ENCODE peak calls at places on chromosomes 1 and 21, in eight cellular contexts. One of them, this sample, is unnamed.

GRCh38 chr1:184646824-184647223 is 107.8 kb downstream of the EDEM3 start:
- ATAC-seq in GM23338: no peak
- ATAC-seq in GM12878: no peak
- ATAC-seq in K562: no peak
- ATAC-seq in upper lobe of left lung: no peak
- ATAC-seq in HCT116: no peak
- ATAC-seq in Panc1: no peak
- ATAC-seq in HepG2: no peak
- ATAC-seq in this sample: peak; percentile 14

GRCh38 chr1:114466334-114467014 is 44.5 kb downstream of the TRIM33 start:
- ATAC-seq in GM23338: peak; percentile 79
- ATAC-seq in GM12878: peak; percentile 61
- ATAC-seq in K562: peak; percentile 74
- ATAC-seq in upper lobe of left lung: no peak
- ATAC-seq in HCT116: peak; percentile 49
- ATAC-seq in Panc1: no peak
- ATAC-seq in HepG2: peak; percentile 81
- ATAC-seq in this sample: no peak

GRCh38 chr1:25462732-25463131 is 32.0 kb downstream of the MACO1 start:
- ATAC-seq in GM23338: no peak
- ATAC-seq in GM12878: no peak
- ATAC-seq in K562: peak; percentile 24
- ATAC-seq in upper lobe of left lung: no peak
- ATAC-seq in HCT116: no peak
- ATAC-seq in Panc1: no peak
- ATAC-seq in HepG2: no peak
- ATAC-seq in this sample: no peak

GRCh38 chr1:203186446-203187305 is at the start of gene CHI3L1:
- ATAC-seq in GM23338: peak; percentile 78
- ATAC-seq in GM12878: no peak
- ATAC-seq in K562: peak; percentile 20
- ATAC-seq in upper lobe of left lung: peak; percentile 50
- ATAC-seq in HCT116: peak; percentile 41
- ATAC-seq in Panc1: no peak
- ATAC-seq in HepG2: no peak
- ATAC-seq in this sample: no peak

GRCh38 chr1:20250346-20250989 is 40.2 kb upstream of the VWA5B1 start:
- ATAC-seq in GM23338: no peak
- ATAC-seq in GM12878: peak; percentile 68
- ATAC-seq in K562: no peak
- ATAC-seq in upper lobe of left lung: peak; percentile 53
- ATAC-seq in HCT116: no peak
- ATAC-seq in Panc1: peak; percentile 86
- ATAC-seq in HepG2: peak; percentile 89
- ATAC-seq in this sample: peak; percentile 58

GRCh38 chr1:25673962-25674928 is 57.7 kb downstream of the MAN1C1 start:
- ATAC-seq in GM23338: peak; percentile 37
- ATAC-seq in GM12878: no peak
- ATAC-seq in K562: peak; percentile 55
- ATAC-seq in upper lobe of left lung: no peak
- ATAC-seq in HCT116: peak; percentile 60
- ATAC-seq in Panc1: no peak
- ATAC-seq in HepG2: no peak
- ATAC-seq in this sample: no peak

GRCh38 chr1:112144738-112145426 is 155.4 kb upstream of the KCND3 start:
- ATAC-seq in GM23338: no peak
- ATAC-seq in GM12878: no peak
- ATAC-seq in K562: no peak
- ATAC-seq in upper lobe of left lung: no peak
- ATAC-seq in HCT116: no peak
- ATAC-seq in Panc1: no peak
- ATAC-seq in HepG2: no peak
- ATAC-seq in this sample: no peak

GRCh38 chr21:46545363-46545762 is 59.5 kb downstream of the S100B start:
- ATAC-seq in GM23338: no peak
- ATAC-seq in GM12878: no peak
- ATAC-seq in K562: no peak
- ATAC-seq in upper lobe of left lung: no peak
- ATAC-seq in HCT116: no peak
- ATAC-seq in Panc1: no peak
- ATAC-seq in HepG2: no peak
- ATAC-seq in this sample: no peak

GRCh38 chr1:60033066-60033465 is 40.5 kb downstream of the C1orf87 start:
- ATAC-seq in GM23338: no peak
- ATAC-seq in GM12878: no peak
- ATAC-seq in K562: no peak
- ATAC-seq in upper lobe of left lung: no peak
- ATAC-seq in HCT116: no peak
- ATAC-seq in Panc1: no peak
- ATAC-seq in HepG2: no peak
- ATAC-seq in this sample: no peak

GRCh38 chr21:34279883-34280282 is 83.9 kb upstream of the KCNE2 start:
- ATAC-seq in GM23338: no peak
- ATAC-seq in GM12878: no peak
- ATAC-seq in K562: no peak
- ATAC-seq in upper lobe of left lung: no peak
- ATAC-seq in HCT116: no peak
- ATAC-seq in Panc1: no peak
- ATAC-seq in HepG2: no peak
- ATAC-seq in this sample: no peak

GRCh38 chr21:39454949-39455668 is 3.3 kb downstream of the SH3BGR start:
- ATAC-seq in GM23338: no peak
- ATAC-seq in GM12878: peak; percentile 20
- ATAC-seq in K562: peak; percentile 41
- ATAC-seq in upper lobe of left lung: no peak
- ATAC-seq in HCT116: no peak
- ATAC-seq in Panc1: peak; percentile 21
- ATAC-seq in HepG2: peak; percentile 38
- ATAC-seq in this sample: no peak

GRCh38 chr1:65992160-65993046 is 199.7 kb downstream of the PDE4B start:
- ATAC-seq in GM23338: no peak
- ATAC-seq in GM12878: no peak
- ATAC-seq in K562: no peak
- ATAC-seq in upper lobe of left lung: no peak
- ATAC-seq in HCT116: no peak
- ATAC-seq in Panc1: no peak
- ATAC-seq in HepG2: no peak
- ATAC-seq in this sample: no peak

GRCh38 chr21:45228171-45228641 is 59.5 kb downstream of the POFUT2 start:
- ATAC-seq in GM23338: no peak
- ATAC-seq in GM12878: peak; percentile 34
- ATAC-seq in K562: no peak
- ATAC-seq in upper lobe of left lung: peak; percentile 87
- ATAC-seq in HCT116: peak; percentile 87
- ATAC-seq in Panc1: peak; percentile 89
- ATAC-seq in HepG2: no peak
- ATAC-seq in this sample: peak; percentile 74

GRCh38 chr21:30227128-30227527 is 11.2 kb upstream of the CLDN8 start:
- ATAC-seq in GM23338: no peak
- ATAC-seq in GM12878: no peak
- ATAC-seq in K562: no peak
- ATAC-seq in upper lobe of left lung: no peak
- ATAC-seq in HCT116: no peak
- ATAC-seq in Panc1: no peak
- ATAC-seq in HepG2: no peak
- ATAC-seq in this sample: no peak

GRCh38 chr1:17635276-17635675 is 95.8 kb downstream of the ARHGEF10L start:
- ATAC-seq in GM23338: no peak
- ATAC-seq in GM12878: no peak
- ATAC-seq in K562: no peak
- ATAC-seq in upper lobe of left lung: peak; percentile 13
- ATAC-seq in HCT116: no peak
- ATAC-seq in Panc1: no peak
- ATAC-seq in HepG2: no peak
- ATAC-seq in this sample: no peak

GRCh38 chr1:56439610-56440264 is 139.6 kb downstream of the PLPP3 start:
- ATAC-seq in GM23338: no peak
- ATAC-seq in GM12878: peak; percentile 69
- ATAC-seq in K562: no peak
- ATAC-seq in upper lobe of left lung: no peak
- ATAC-seq in HCT116: no peak
- ATAC-seq in Panc1: no peak
- ATAC-seq in HepG2: no peak
- ATAC-seq in this sample: no peak

GRCh38 chr1:69992594-69992993 is 212.8 kb downstream of the LRRC40 start:
- ATAC-seq in GM23338: no peak
- ATAC-seq in GM12878: no peak
- ATAC-seq in K562: no peak
- ATAC-seq in upper lobe of left lung: no peak
- ATAC-seq in HCT116: no peak
- ATAC-seq in Panc1: no peak
- ATAC-seq in HepG2: no peak
- ATAC-seq in this sample: no peak

GRCh38 chr21:39111928-39112327 is 71.3 kb downstream of the PSMG1 start:
- ATAC-seq in GM23338: no peak
- ATAC-seq in GM12878: no peak
- ATAC-seq in K562: no peak
- ATAC-seq in upper lobe of left lung: no peak
- ATAC-seq in HCT116: no peak
- ATAC-seq in Panc1: no peak
- ATAC-seq in HepG2: no peak
- ATAC-seq in this sample: no peak

GRCh38 chr1:97739596-97740103 is 181.2 kb downstream of the DPYD start:
- ATAC-seq in GM23338: no peak
- ATAC-seq in GM12878: no peak
- ATAC-seq in K562: no peak
- ATAC-seq in upper lobe of left lung: no peak
- ATAC-seq in HCT116: no peak
- ATAC-seq in Panc1: no peak
- ATAC-seq in HepG2: no peak
- ATAC-seq in this sample: no peak

GRCh38 chr1:117681093-117681950 is 75.5 kb downstream of the TENT5C start:
- ATAC-seq in GM23338: peak; percentile 83
- ATAC-seq in GM12878: no peak
- ATAC-seq in K562: peak; percentile 82
- ATAC-seq in upper lobe of left lung: no peak
- ATAC-seq in HCT116: peak; percentile 69
- ATAC-seq in Panc1: no peak
- ATAC-seq in HepG2: peak; percentile 67
- ATAC-seq in this sample: no peak
- TF ChIP-seq CTCF in GM23338: peak; percentile 27
- TF ChIP-seq CTCF in GM12878: no peak
- TF ChIP-seq CTCF in K562: peak; percentile 35
- TF ChIP-seq CTCF in upper lobe of left lung: no peak
- TF ChIP-seq CTCF in HCT116: peak; percentile 7
- TF ChIP-seq CTCF in Panc1: no peak
- TF ChIP-seq CTCF in HepG2: no peak
- TF ChIP-seq CTCF in this sample: no peak

GRCh38 chr1:226123591-226124471 is 61.3 kb downstream of the H3-3A start:
- ATAC-seq in GM23338: no peak
- ATAC-seq in GM12878: no peak
- ATAC-seq in K562: no peak
- ATAC-seq in upper lobe of left lung: no peak
- ATAC-seq in HCT116: no peak
- ATAC-seq in Panc1: no peak
- ATAC-seq in HepG2: no peak
- ATAC-seq in this sample: no peak
- TF ChIP-seq POLR2AphosphoS5 in GM23338: no peak
- TF ChIP-seq POLR2AphosphoS5 in GM12878: no peak
- TF ChIP-seq POLR2AphosphoS5 in K562: no peak
- TF ChIP-seq POLR2AphosphoS5 in upper lobe of left lung: no peak
- TF ChIP-seq POLR2AphosphoS5 in HCT116: peak; percentile 39
- TF ChIP-seq POLR2AphosphoS5 in Panc1: no peak
- TF ChIP-seq POLR2AphosphoS5 in HepG2: no peak
- TF ChIP-seq POLR2AphosphoS5 in this sample: no peak

DNA sequence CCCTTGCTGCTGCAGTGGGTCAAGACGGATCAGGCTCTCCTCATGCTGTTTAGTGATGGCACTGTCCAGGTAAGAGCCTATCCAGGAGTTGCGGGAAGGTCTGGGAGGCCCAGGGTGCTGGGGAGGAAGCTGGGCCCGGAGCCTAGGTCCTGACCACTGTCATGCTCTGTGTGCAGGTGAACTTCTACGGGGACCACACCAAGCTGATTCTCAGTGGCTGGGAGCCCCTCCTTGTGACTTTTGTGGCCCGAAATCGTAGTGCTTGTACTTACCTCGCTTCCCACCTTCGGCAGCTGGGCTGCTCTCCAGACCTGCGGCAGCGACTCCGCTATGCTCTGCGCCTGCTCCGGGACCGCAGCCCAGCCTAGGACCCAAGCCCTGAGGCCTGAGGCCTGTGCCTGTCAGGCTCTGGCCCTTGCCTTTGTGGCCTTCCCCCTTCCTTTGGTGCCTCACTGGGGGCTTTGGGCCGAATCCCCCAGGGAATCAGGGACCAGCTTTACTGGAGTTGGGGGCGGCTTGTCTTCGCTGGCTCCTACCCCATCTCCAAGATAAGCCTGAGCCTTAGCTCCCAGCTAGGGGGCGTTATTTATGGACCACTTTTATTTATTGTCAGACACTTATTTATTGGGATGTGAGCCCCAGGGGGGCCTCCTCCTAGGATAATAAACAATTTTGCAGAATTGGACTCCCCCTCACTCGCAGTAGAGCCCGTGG is 1.7 kb downstream of the DYNLT4 start:
- ATAC-seq in GM23338: no peak
- ATAC-seq in GM12878: no peak
- ATAC-seq in K562: no peak
- ATAC-seq in upper lobe of left lung: no peak
- ATAC-seq in HCT116: no peak
- ATAC-seq in Panc1: no peak
- ATAC-seq in HepG2: no peak
- ATAC-seq in this sample: no peak
- TF ChIP-seq CTCF in GM23338: peak; percentile 49
- TF ChIP-seq CTCF in GM12878: no peak
- TF ChIP-seq CTCF in K562: no peak
- TF ChIP-seq CTCF in upper lobe of left lung: no peak
- TF ChIP-seq CTCF in HCT116: peak; percentile 24
- TF ChIP-seq CTCF in Panc1: no peak
- TF ChIP-seq CTCF in HepG2: no peak
- TF ChIP-seq CTCF in this sample: no peak

GRCh38 chr1:201518105-201518504 is 11.2 kb upstream of the CSRP1 start:
- ATAC-seq in GM23338: no peak
- ATAC-seq in GM12878: no peak
- ATAC-seq in K562: no peak
- ATAC-seq in upper lobe of left lung: no peak
- ATAC-seq in HCT116: no peak
- ATAC-seq in Panc1: no peak
- ATAC-seq in HepG2: no peak
- ATAC-seq in this sample: no peak

GRCh38 chr1:201515895-201516294 is 9.0 kb upstream of the CSRP1 start:
- ATAC-seq in GM23338: no peak
- ATAC-seq in GM12878: no peak
- ATAC-seq in K562: peak; percentile 69
- ATAC-seq in upper lobe of left lung: no peak
- ATAC-seq in HCT116: no peak
- ATAC-seq in Panc1: no peak
- ATAC-seq in HepG2: no peak
- ATAC-seq in this sample: no peak

GRCh38 chr1:201517631-201518030 is 10.7 kb upstream of the CSRP1 start:
- ATAC-seq in GM23338: no peak
- ATAC-seq in GM12878: no peak
- ATAC-seq in K562: no peak
- ATAC-seq in upper lobe of left lung: peak; percentile 59
- ATAC-seq in HCT116: no peak
- ATAC-seq in Panc1: no peak
- ATAC-seq in HepG2: no peak
- ATAC-seq in this sample: no peak

GRCh38 chr1:201515062-201515750 is 8.3 kb upstream of the CSRP1 start:
- ATAC-seq in GM23338: no peak
- ATAC-seq in GM12878: no peak
- ATAC-seq in K562: peak; percentile 28
- ATAC-seq in upper lobe of left lung: no peak
- ATAC-seq in HCT116: no peak
- ATAC-seq in Panc1: no peak
- ATAC-seq in HepG2: no peak
- ATAC-seq in this sample: no peak

GRCh38 chr1:201516511-201517127 is 9.7 kb upstream of the CSRP1 start:
- ATAC-seq in GM23338: no peak
- ATAC-seq in GM12878: no peak
- ATAC-seq in K562: no peak
- ATAC-seq in upper lobe of left lung: no peak
- ATAC-seq in HCT116: no peak
- ATAC-seq in Panc1: no peak
- ATAC-seq in HepG2: no peak
- ATAC-seq in this sample: no peak
- TF ChIP-seq POLR2AphosphoS5 in GM23338: no peak
- TF ChIP-seq POLR2AphosphoS5 in GM12878: no peak
- TF ChIP-seq POLR2AphosphoS5 in K562: no peak
- TF ChIP-seq POLR2AphosphoS5 in upper lobe of left lung: no peak
- TF ChIP-seq POLR2AphosphoS5 in HCT116: no peak
- TF ChIP-seq POLR2AphosphoS5 in Panc1: no peak
- TF ChIP-seq POLR2AphosphoS5 in HepG2: no peak
- TF ChIP-seq POLR2AphosphoS5 in this sample: no peak

This sample was measured in gastroesophageal sphincter.